ENCODE peak calls at places on chromosomes 13 and 19, in five cellular contexts. C, Z, Y, N and B are unnamed samples.

GRCh38 chr19:12715102-12715501 is 8.6 kb downstream of the TNPO2 start:
- DNase-seq in C (no peak), Y (no peak), Z (no peak), N (no peak), B (no peak)

GRCh38 chr13:22287343-22287922 is 616.6 kb downstream of the FGF9 start:
- DNase-seq in Z (no peak), N (no peak), Y (no peak), C (no peak), B (no peak)

GRCh38 chr13:24208314-24208713 is 47.8 kb downstream of the SPATA13 start:
- DNase-seq in Z (peak; percentile 28), Y (no peak), N (no peak), C (peak; percentile 91), B (no peak)

GRCh38 chr13:113182046-113182445 is 23.6 kb downstream of the PROZ start:
- DNase-seq in Z (no peak), Y (no peak), N (no peak), C (no peak), B (no peak)

GRCh38 chr13:20901668-20902437 is 693 bp downstream of the XPO4 start:
- DNase-seq in N (peak; percentile 71), Z (peak; percentile 15), C (peak; percentile 55), Y (peak; percentile 74), B (no peak)

GRCh38 chr19:32165176-32165575 is 180.2 kb upstream of the ZNF507 start:
- DNase-seq in N (no peak), C (no peak), Y (no peak), Z (no peak), B (no peak)

GRCh38 chr13:92097337-92097903 is 699.0 kb downstream of the GPC5 start:
- DNase-seq in Z (no peak), N (peak; percentile 6), C (no peak), Y (no peak), B (no peak)

GRCh38 chr19:48596679-48597465 is 9.7 kb upstream of the SPACA4 start:
- DNase-seq in Y (no peak), C (no peak), N (no peak), Z (no peak), B (no peak)

GRCh38 chr13:83589816-83590215 is 292.5 kb downstream of the SLITRK1 start:
- DNase-seq in C (no peak), N (no peak), Z (no peak), Y (no peak), B (no peak)

GRCh38 chr13:113073942-113074341 is 31.6 kb upstream of the F7 start:
- DNase-seq in N (no peak), C (no peak), Z (no peak), Y (no peak), B (no peak)

GRCh38 chr13:29619995-29620394 is 24.5 kb upstream of the SLC7A1 start:
- DNase-seq in Y (no peak), C (no peak), N (no peak), Z (no peak), B (no peak)

GRCh38 chr19:48573163-48573505 is 21.2 kb downstream of the SULT2B1 start:
- DNase-seq in N (no peak), Z (no peak), Y (no peak), C (no peak), B (no peak)

GRCh38 chr13:29362849-29363604 is 232.5 kb downstream of the SLC7A1 start:
- DNase-seq in Y (peak; percentile 89), N (peak; percentile 82), C (peak; percentile 69), Z (peak; percentile 28), B (no peak)

GRCh38 chr19:47414469-47414868 is 4.9 kb downstream of the MEIS3 start:
- DNase-seq in C (peak; percentile 57), N (no peak), Z (no peak), Y (peak; percentile 74), B (peak; percentile 47)

GRCh38 chr13:75258159-75258782 is 223.7 kb downstream of the TBC1D4 start:
- DNase-seq in Z (peak; percentile 23), Y (peak; percentile 67), N (peak; percentile 38), C (peak; percentile 73), B (peak; percentile 44)

GRCh38 chr13:94312511-94313191 is 166.8 kb downstream of the DCT start:
- DNase-seq in Z (no peak), N (no peak), Y (no peak), C (no peak), B (no peak)

GRCh38 chr19:9306443-9306842 is 3.2 kb downstream of the ZNF699 start:
- DNase-seq in Y (no peak), N (no peak), Z (no peak), C (peak; percentile 94), B (peak; percentile 61)

GRCh38 chr13:52615134-52615801 is 27.0 kb upstream of the HNRNPA1L2 start:
- DNase-seq in N (no peak), C (no peak), Y (no peak), Z (no peak), B (no peak)

GRCh38 chr13:52617070-52618060 is 24.9 kb upstream of the HNRNPA1L2 start:
- DNase-seq in N (peak; percentile 90), C (peak; percentile 81), Z (peak; percentile 78), Y (peak; percentile 91), B (peak; percentile 88)

DNA sequence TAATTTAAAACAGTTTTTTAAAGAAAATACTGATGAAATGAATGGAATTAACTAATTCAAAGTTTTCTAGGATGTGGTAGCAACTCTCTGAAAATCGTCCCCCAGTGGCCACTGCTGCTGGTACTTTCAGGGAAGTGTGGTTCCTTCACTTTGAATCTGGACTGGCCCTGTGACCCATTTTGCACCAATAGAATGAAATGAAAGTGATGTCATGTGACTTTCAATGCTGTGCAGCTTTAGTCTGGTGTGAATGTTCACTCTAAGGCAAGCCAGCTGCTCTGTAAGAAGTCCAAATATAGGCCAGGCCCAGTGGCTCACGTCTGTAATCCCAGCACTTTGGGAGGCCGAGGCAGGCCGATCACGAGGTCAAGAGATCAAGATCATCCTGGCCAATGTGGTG is 26.4 kb upstream of the HNRNPA1L2 start:
- DNase-seq in Y (no peak), N (no peak), Z (no peak), C (no peak), B (no peak)
- H3K9me2 ChIP-seq in Y (no peaks in the 10 kb centered on the region), N (no peaks in the 10 kb centered on the region), Z (no peaks in the 10 kb centered on the region), C (no peaks in the 10 kb centered on the region), B (no peaks in the 10 kb centered on the region)

GRCh38 chr19:55811340-55811739 is 20.5 kb downstream of the NLRP11 start:
- DNase-seq in C (no peak), Y (no peak), N (no peak), Z (no peak), B (no peak)
- TF ChIP-seq EZH2 in C (no peak), Y (no peak), N (no peak), Z (no peak), B (no peak)

DNA sequence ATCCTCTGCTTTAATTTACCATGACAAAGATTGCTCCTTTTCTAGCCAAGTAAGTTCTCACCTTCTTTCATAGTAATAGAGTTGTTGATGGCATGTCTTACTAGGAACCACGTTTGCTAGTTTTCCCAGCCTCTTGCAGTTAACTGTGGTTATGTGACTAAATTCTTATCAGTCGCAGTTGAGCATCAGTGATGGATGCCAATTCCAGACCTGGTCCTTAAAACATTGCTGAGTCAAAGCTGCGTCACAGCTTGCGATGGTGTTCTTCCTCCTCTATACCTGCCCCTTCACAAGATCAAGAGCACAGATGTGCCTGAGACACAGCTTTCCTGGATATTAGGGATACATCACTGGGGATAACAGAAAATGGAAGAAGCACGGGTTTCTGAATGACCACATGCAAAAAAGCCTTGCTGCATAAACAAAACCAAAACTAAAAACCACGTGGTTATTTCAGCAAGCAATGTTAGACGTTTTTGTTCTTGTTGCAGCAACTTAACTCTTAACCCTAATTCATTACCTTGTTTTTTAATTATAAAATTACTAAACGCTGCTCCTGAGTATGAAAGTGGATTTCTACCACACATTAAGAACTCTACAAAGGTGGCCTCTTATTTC is 97.6 kb upstream of the DACH1 start:
- DNase-seq in Z (no peak), C (peak; percentile 5), N (no peak), Y (no peak), B (no peak)
- H3K9me2 ChIP-seq in Z (no peaks in the 10 kb centered on the region), C (no peaks in the 10 kb centered on the region), N (no peaks in the 10 kb centered on the region), Y (no peaks in the 10 kb centered on the region), B (no peaks in the 10 kb centered on the region)

GRCh38 chr19:41863209-41863931 is 3.3 kb downstream of the RPS19 start:
- DNase-seq in C (no peak), Y (no peak), Z (no peak), N (no peak), B (no peak)
- TF ChIP-seq EZH2 in C (no peak), Y (no peak), Z (no peak), N (no peak), B (no peak)

DNA sequence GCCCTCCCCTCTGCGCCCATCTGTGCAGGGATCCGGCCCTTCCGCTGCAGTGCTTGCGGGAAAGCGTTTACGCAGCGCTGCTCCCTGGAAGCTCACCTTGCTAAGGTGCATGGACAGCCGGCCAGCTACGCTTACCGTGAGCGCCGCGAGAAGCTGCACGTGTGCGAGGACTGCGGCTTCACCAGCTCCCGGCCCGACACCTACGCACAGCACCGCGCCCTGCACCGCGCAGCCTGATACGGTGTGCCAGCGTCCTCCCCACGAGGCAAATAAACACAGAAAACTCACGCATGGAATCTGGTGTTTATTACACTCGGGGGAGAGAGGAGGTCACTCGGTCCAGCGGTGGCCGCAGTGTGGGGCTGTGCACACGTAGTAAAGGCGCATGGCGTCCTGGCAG is 1.2 kb downstream of the POLR2I start:
- DNase-seq in C (no peak), N (no peak), Y (no peak), Z (no peak), B (no peak)
- H3K9me2 ChIP-seq in C (no peaks in the 10 kb centered on the region), N (no peaks in the 10 kb centered on the region), Y (no peaks in the 10 kb centered on the region), Z (no peaks in the 10 kb centered on the region), B (no peaks in the 10 kb centered on the region)

DNA sequence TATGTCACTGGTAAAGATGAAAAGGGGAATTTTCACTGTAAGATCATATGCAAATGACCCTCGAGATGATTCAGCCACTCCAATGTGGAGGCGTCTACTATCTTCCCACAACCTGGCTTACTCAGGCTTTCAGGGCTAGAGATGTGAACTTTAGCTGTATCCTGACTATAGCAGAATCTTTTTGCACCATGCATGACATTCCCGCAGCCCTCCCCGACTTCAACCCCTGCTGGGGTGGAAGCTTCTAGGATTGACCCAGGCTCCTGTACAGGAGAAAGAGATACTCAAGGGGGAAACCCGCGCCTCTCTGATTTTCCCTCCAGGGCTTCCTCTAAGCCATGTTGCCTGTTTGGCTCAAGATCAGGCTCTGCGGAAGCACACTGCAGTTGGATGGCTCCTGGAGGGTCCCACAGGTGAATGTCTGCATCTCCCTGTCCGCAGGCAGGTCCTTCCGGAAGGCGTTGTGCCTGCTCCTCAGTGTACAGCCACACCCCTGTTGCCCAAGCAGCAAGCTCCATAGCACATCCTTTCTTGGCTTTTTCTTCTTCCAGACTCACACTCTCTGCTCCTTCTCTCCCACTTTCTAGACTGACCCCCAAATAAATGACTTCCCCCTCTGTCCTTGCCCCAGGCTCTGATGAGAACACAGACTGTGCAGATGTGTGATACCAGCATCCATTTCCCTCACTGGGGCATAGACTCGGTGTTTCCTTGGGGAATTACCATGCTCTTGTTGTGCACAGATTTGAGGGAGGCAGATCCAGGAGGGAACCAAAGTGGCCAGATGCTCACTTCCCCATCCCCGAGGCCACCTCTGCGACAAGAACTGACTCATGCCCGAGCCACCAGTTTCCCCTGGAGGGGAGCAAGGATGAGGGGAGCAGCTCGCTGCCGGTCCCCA is 29.1 kb upstream of the POP4 start:
- DNase-seq in Z (no peak), C (no peak), N (no peak), Y (no peak), B (no peak)
- TF ChIP-seq EZH2 in Z (no peak), C (no peak), N (no peak), Y (no peak), B (no peak)